ENCODE peak calls at places on chromosome 1, in ten cellular contexts. U, P, B, Q, X, D, W, L, F and H are unnamed samples.

GRCh38 chr1:60634106-60634505 is 448.3 kb upstream of the NFIA start:
- DNase-seq in F (no peak), U (no peak), P (no peak), D (no peak), Q (no peak), X (no peak), W (no peak), L (no peak), B (no peak), H (no peak)

GRCh38 chr1:233379869-233380438 is 52.4 kb downstream of the MAP3K21 start:
- DNase-seq in F (no peak), D (no peak), U (no peak), W (no peak), Q (no peak), P (no peak), X (no peak), B (no peak), L (no peak), H (no peak)

GRCh38 chr1:10046356-10047085 is 13.8 kb downstream of the UBE4B start:
- DNase-seq in Q (no peak), W (peak), F (no peak), L (no peak), X (no peak), P (no peak), B (no peak), D (no peak), U (no peak), H (no peak)

GRCh38 chr1:228459091-228459993 is 27.8 kb upstream of the RNF187 start:
- DNase-seq in Q (peak), P (no peak), W (peak), B (peak), X (peak), L (peak), F (peak), D (peak), U (peak), H (peak)

GRCh38 chr1:156970017-156970416 is 49.6 kb downstream of the LRRC71 start:
- DNase-seq in B (peak), P (no peak), L (no peak), D (no peak), W (no peak), X (no peak), U (no peak), Q (peak), F (peak), H (no peak)

GRCh38 chr1:223417444-223417843 is 24.2 kb downstream of the CCDC185 start:
- DNase-seq in B (peak), L (no peak), U (no peak), W (no peak), P (no peak), D (no peak), X (peak), Q (no peak), F (no peak), H (no peak)

GRCh38 chr1:151920147-151920546 is 10.8 kb upstream of the THEM4 start:
- DNase-seq in Q (peak), B (no peak), P (no peak), X (no peak), U (no peak), D (no peak), L (no peak), F (no peak), W (no peak), H (no peak)

GRCh38 chr1:20640183-20640597 is 6.9 kb downstream of the PINK1 start:
- DNase-seq in Q (peak), B (peak), D (no peak), X (peak), F (peak), U (peak), L (peak), W (peak), P (peak), H (no peak)

GRCh38 chr1:35544976-35545375 is 12.2 kb downstream of the KIAA0319L start:
- DNase-seq in X (peak), U (peak), L (peak), F (peak), W (no peak), B (peak), Q (peak), D (no peak), P (peak), H (no peak)

GRCh38 chr1:233477359-233477758 is 136.5 kb upstream of the KCNK1 start:
- DNase-seq in B (peak), L (no peak), W (peak), X (no peak), F (no peak), U (no peak), P (no peak), D (no peak), Q (no peak), H (no peak)

GRCh38 chr1:114315601-114316000 is 161.9 kb upstream of the SYT6 start:
- DNase-seq in L (no peak), D (no peak), U (no peak), Q (no peak), W (no peak), P (no peak), F (no peak), X (no peak), B (peak), H (no peak)